ENCODE peak calls at places on chromosomes 6 and 20, in ten cellular contexts. One of them, this sample, is unnamed.

GRCh38 chr6:21133902-21134301 is 459.6 kb upstream of the SOX4 start:
- DNase-seq in type B pancreatic cell: no peak
- DNase-seq in NCI-H460: no peak
- DNase-seq in lung microvascular endothelial cell: no peak
- DNase-seq in GM04503: no peak
- DNase-seq in NCI-H1092 treated with DMSO at 0.1 percent for 48 hours: no peak
- DNase-seq in activated CD4-positive, CD25-positive, alpha-beta regulatory T cell: no peak
- DNase-seq in ascending aorta: no peak
- DNase-seq in DMS53: no peak
- DNase-seq in cardiac fibroblast: no peak
- DNase-seq in this sample: no peak

GRCh38 chr6:105981002-105981887 is 104.9 kb upstream of the PRDM1 start:
- DNase-seq in NCI-H1092 treated with DMSO at 0.1 percent for 48 hours: no peak
- DNase-seq in activated CD4-positive, CD25-positive, alpha-beta regulatory T cell: no peak
- DNase-seq in cardiac fibroblast: no peak
- DNase-seq in ascending aorta: no peak
- DNase-seq in NCI-H460: no peak
- DNase-seq in DMS53: no peak
- DNase-seq in type B pancreatic cell: no peak
- DNase-seq in lung microvascular endothelial cell: no peak
- DNase-seq in GM04503: no peak
- DNase-seq in this sample: peak

GRCh38 chr20:43942661-43943285 is 28.1 kb downstream of the TOX2 start:
- DNase-seq in GM04503: peak
- DNase-seq in DMS53: peak
- DNase-seq in ascending aorta: no peak
- DNase-seq in lung microvascular endothelial cell: peak
- DNase-seq in type B pancreatic cell: no peak
- DNase-seq in cardiac fibroblast: peak
- DNase-seq in activated CD4-positive, CD25-positive, alpha-beta regulatory T cell: no peak
- DNase-seq in NCI-H460: no peak
- DNase-seq in NCI-H1092 treated with DMSO at 0.1 percent for 48 hours: no peak
- DNase-seq in this sample: no peak

GRCh38 chr20:45117581-45117980 is 2.6 kb upstream of the WFDC5 start:
- DNase-seq in type B pancreatic cell: no peak
- DNase-seq in NCI-H1092 treated with DMSO at 0.1 percent for 48 hours: no peak
- DNase-seq in DMS53: no peak
- DNase-seq in ascending aorta: no peak
- DNase-seq in GM04503: no peak
- DNase-seq in activated CD4-positive, CD25-positive, alpha-beta regulatory T cell: no peak
- DNase-seq in NCI-H460: no peak
- DNase-seq in lung microvascular endothelial cell: peak
- DNase-seq in cardiac fibroblast: no peak
- DNase-seq in this sample: no peak

GRCh38 chr6:134422426-134423231 is 104.7 kb upstream of the SGK1 start:
- DNase-seq in cardiac fibroblast: peak
- DNase-seq in GM04503: peak
- DNase-seq in NCI-H1092 treated with DMSO at 0.1 percent for 48 hours: no peak
- DNase-seq in DMS53: no peak
- DNase-seq in ascending aorta: no peak
- DNase-seq in NCI-H460: peak
- DNase-seq in type B pancreatic cell: no peak
- DNase-seq in activated CD4-positive, CD25-positive, alpha-beta regulatory T cell: no peak
- DNase-seq in lung microvascular endothelial cell: peak
- DNase-seq in this sample: no peak

GRCh38 chr6:35727206-35727934 is 9.5 kb upstream of the ARMC12 start:
- DNase-seq in GM04503: no peak
- DNase-seq in cardiac fibroblast: peak
- DNase-seq in DMS53: peak
- DNase-seq in NCI-H460: no peak
- DNase-seq in lung microvascular endothelial cell: peak
- DNase-seq in ascending aorta: peak
- DNase-seq in NCI-H1092 treated with DMSO at 0.1 percent for 48 hours: peak
- DNase-seq in activated CD4-positive, CD25-positive, alpha-beta regulatory T cell: no peak
- DNase-seq in type B pancreatic cell: peak
- DNase-seq in this sample: no peak

GRCh38 chr6:158064725-158065251 is 83.1 kb downstream of the SYNJ2 start:
- DNase-seq in lung microvascular endothelial cell: no peak
- DNase-seq in NCI-H1092 treated with DMSO at 0.1 percent for 48 hours: no peak
- DNase-seq in ascending aorta: no peak
- DNase-seq in type B pancreatic cell: no peak
- DNase-seq in cardiac fibroblast: no peak
- DNase-seq in activated CD4-positive, CD25-positive, alpha-beta regulatory T cell: no peak
- DNase-seq in DMS53: no peak
- DNase-seq in GM04503: no peak
- DNase-seq in NCI-H460: no peak
- DNase-seq in this sample: no peak

GRCh38 chr20:17421493-17421892 is 109.7 kb downstream of the BFSP1 start:
- DNase-seq in activated CD4-positive, CD25-positive, alpha-beta regulatory T cell: no peak
- DNase-seq in cardiac fibroblast: no peak
- DNase-seq in ascending aorta: no peak
- DNase-seq in type B pancreatic cell: no peak
- DNase-seq in DMS53: no peak
- DNase-seq in GM04503: no peak
- DNase-seq in NCI-H460: no peak
- DNase-seq in NCI-H1092 treated with DMSO at 0.1 percent for 48 hours: peak
- DNase-seq in lung microvascular endothelial cell: no peak
- DNase-seq in this sample: no peak

GRCh38 chr20:31452575-31452974 is 12.1 kb downstream of the DEFB123 start:
- DNase-seq in activated CD4-positive, CD25-positive, alpha-beta regulatory T cell: no peak
- DNase-seq in type B pancreatic cell: peak
- DNase-seq in cardiac fibroblast: no peak
- DNase-seq in GM04503: no peak
- DNase-seq in ascending aorta: no peak
- DNase-seq in NCI-H460: no peak
- DNase-seq in lung microvascular endothelial cell: no peak
- DNase-seq in NCI-H1092 treated with DMSO at 0.1 percent for 48 hours: no peak
- DNase-seq in DMS53: no peak
- DNase-seq in this sample: no peak

GRCh38 chr20:25259788-25260254 is 11.9 kb downstream of the PYGB start:
- DNase-seq in DMS53: no peak
- DNase-seq in ascending aorta: peak
- DNase-seq in type B pancreatic cell: peak
- DNase-seq in NCI-H1092 treated with DMSO at 0.1 percent for 48 hours: no peak
- DNase-seq in activated CD4-positive, CD25-positive, alpha-beta regulatory T cell: no peak
- DNase-seq in NCI-H460: no peak
- DNase-seq in cardiac fibroblast: no peak
- DNase-seq in GM04503: no peak
- DNase-seq in lung microvascular endothelial cell: no peak
- DNase-seq in this sample: no peak

GRCh38 chr6:46626228-46626909 is 26.2 kb downstream of the CYP39A1 start:
- DNase-seq in DMS53: peak
- DNase-seq in NCI-H460: peak
- DNase-seq in lung microvascular endothelial cell: peak
- DNase-seq in type B pancreatic cell: no peak
- DNase-seq in GM04503: peak
- DNase-seq in ascending aorta: no peak
- DNase-seq in NCI-H1092 treated with DMSO at 0.1 percent for 48 hours: no peak
- DNase-seq in cardiac fibroblast: peak
- DNase-seq in activated CD4-positive, CD25-positive, alpha-beta regulatory T cell: no peak
- DNase-seq in this sample: no peak

GRCh38 chr6:119308994-119309657 is 40.4 kb downstream of the MAN1A1 start:
- DNase-seq in type B pancreatic cell: no peak
- DNase-seq in NCI-H460: no peak
- DNase-seq in NCI-H1092 treated with DMSO at 0.1 percent for 48 hours: no peak
- DNase-seq in DMS53: no peak
- DNase-seq in cardiac fibroblast: no peak
- DNase-seq in ascending aorta: no peak
- DNase-seq in GM04503: no peak
- DNase-seq in activated CD4-positive, CD25-positive, alpha-beta regulatory T cell: no peak
- DNase-seq in lung microvascular endothelial cell: no peak
- DNase-seq in this sample: no peak

GRCh38 chr20:32232487-32232886 is 24.8 kb downstream of the POFUT1 start:
- DNase-seq in NCI-H460: no peak
- DNase-seq in NCI-H1092 treated with DMSO at 0.1 percent for 48 hours: no peak
- DNase-seq in ascending aorta: no peak
- DNase-seq in DMS53: no peak
- DNase-seq in type B pancreatic cell: no peak
- DNase-seq in activated CD4-positive, CD25-positive, alpha-beta regulatory T cell: no peak
- DNase-seq in lung microvascular endothelial cell: no peak
- DNase-seq in GM04503: no peak
- DNase-seq in cardiac fibroblast: no peak
- DNase-seq in this sample: no peak

GRCh38 chr6:54029187-54029586 is 82.1 kb upstream of the MLIP start:
- DNase-seq in cardiac fibroblast: no peak
- DNase-seq in GM04503: no peak
- DNase-seq in ascending aorta: no peak
- DNase-seq in DMS53: no peak
- DNase-seq in activated CD4-positive, CD25-positive, alpha-beta regulatory T cell: no peak
- DNase-seq in type B pancreatic cell: no peak
- DNase-seq in lung microvascular endothelial cell: no peak
- DNase-seq in NCI-H1092 treated with DMSO at 0.1 percent for 48 hours: no peak
- DNase-seq in NCI-H460: no peak
- DNase-seq in this sample: no peak

GRCh38 chr6:40848038-40848437 is 191.0 kb downstream of the UNC5CL start:
- DNase-seq in GM04503: peak
- DNase-seq in NCI-H460: no peak
- DNase-seq in cardiac fibroblast: no peak
- DNase-seq in NCI-H1092 treated with DMSO at 0.1 percent for 48 hours: no peak
- DNase-seq in DMS53: no peak
- DNase-seq in lung microvascular endothelial cell: no peak
- DNase-seq in type B pancreatic cell: no peak
- DNase-seq in ascending aorta: no peak
- DNase-seq in activated CD4-positive, CD25-positive, alpha-beta regulatory T cell: no peak
- DNase-seq in this sample: no peak

GRCh38 chr6:74598473-74599393 is 607.1 kb downstream of the COL12A1 start:
- DNase-seq in activated CD4-positive, CD25-positive, alpha-beta regulatory T cell: no peak
- DNase-seq in GM04503: peak
- DNase-seq in NCI-H460: peak
- DNase-seq in type B pancreatic cell: no peak
- DNase-seq in ascending aorta: no peak
- DNase-seq in NCI-H1092 treated with DMSO at 0.1 percent for 48 hours: no peak
- DNase-seq in DMS53: peak
- DNase-seq in cardiac fibroblast: no peak
- DNase-seq in lung microvascular endothelial cell: no peak
- DNase-seq in this sample: no peak

GRCh38 chr6:63740709-63741108 is 105.1 kb downstream of the PHF3 start:
- DNase-seq in NCI-H460: no peak
- DNase-seq in NCI-H1092 treated with DMSO at 0.1 percent for 48 hours: no peak
- DNase-seq in cardiac fibroblast: peak
- DNase-seq in DMS53: no peak
- DNase-seq in activated CD4-positive, CD25-positive, alpha-beta regulatory T cell: no peak
- DNase-seq in lung microvascular endothelial cell: peak
- DNase-seq in ascending aorta: no peak
- DNase-seq in type B pancreatic cell: no peak
- DNase-seq in GM04503: peak
- DNase-seq in this sample: no peak

GRCh38 chr6:95431637-95432228 is 145.6 kb upstream of the MANEA start:
- DNase-seq in cardiac fibroblast: peak
- DNase-seq in type B pancreatic cell: no peak
- DNase-seq in NCI-H1092 treated with DMSO at 0.1 percent for 48 hours: peak
- DNase-seq in NCI-H460: peak
- DNase-seq in ascending aorta: no peak
- DNase-seq in lung microvascular endothelial cell: peak
- DNase-seq in activated CD4-positive, CD25-positive, alpha-beta regulatory T cell: no peak
- DNase-seq in GM04503: no peak
- DNase-seq in DMS53: peak
- DNase-seq in this sample: peak

GRCh38 chr6:45609141-45609638 is 231.5 kb upstream of the SUPT3H start:
- DNase-seq in NCI-H460: no peak
- DNase-seq in NCI-H1092 treated with DMSO at 0.1 percent for 48 hours: no peak
- DNase-seq in cardiac fibroblast: peak
- DNase-seq in ascending aorta: no peak
- DNase-seq in activated CD4-positive, CD25-positive, alpha-beta regulatory T cell: no peak
- DNase-seq in GM04503: peak
- DNase-seq in type B pancreatic cell: no peak
- DNase-seq in DMS53: no peak
- DNase-seq in lung microvascular endothelial cell: no peak
- DNase-seq in this sample: no peak

GRCh38 chr6:56671651-56672461 is 29.2 kb upstream of the DST start:
- DNase-seq in GM04503: no peak
- DNase-seq in activated CD4-positive, CD25-positive, alpha-beta regulatory T cell: no peak
- DNase-seq in ascending aorta: no peak
- DNase-seq in type B pancreatic cell: no peak
- DNase-seq in cardiac fibroblast: no peak
- DNase-seq in lung microvascular endothelial cell: peak
- DNase-seq in NCI-H1092 treated with DMSO at 0.1 percent for 48 hours: no peak
- DNase-seq in NCI-H460: no peak
- DNase-seq in DMS53: no peak
- DNase-seq in this sample: no peak

GRCh38 chr6:29757282-29757681 is 34.0 kb downstream of the HLA-F start:
- DNase-seq in DMS53: no peak
- DNase-seq in type B pancreatic cell: peak
- DNase-seq in cardiac fibroblast: no peak
- DNase-seq in NCI-H1092 treated with DMSO at 0.1 percent for 48 hours: no peak
- DNase-seq in NCI-H460: no peak
- DNase-seq in activated CD4-positive, CD25-positive, alpha-beta regulatory T cell: no peak
- DNase-seq in ascending aorta: no peak
- DNase-seq in GM04503: no peak
- DNase-seq in lung microvascular endothelial cell: no peak
- DNase-seq in this sample: no peak

GRCh38 chr6:73873081-73873480 is 177.1 kb downstream of the CD109 start:
- DNase-seq in type B pancreatic cell: no peak
- DNase-seq in GM04503: peak
- DNase-seq in lung microvascular endothelial cell: no peak
- DNase-seq in cardiac fibroblast: no peak
- DNase-seq in activated CD4-positive, CD25-positive, alpha-beta regulatory T cell: no peak
- DNase-seq in ascending aorta: no peak
- DNase-seq in NCI-H1092 treated with DMSO at 0.1 percent for 48 hours: no peak
- DNase-seq in DMS53: no peak
- DNase-seq in NCI-H460: no peak
- DNase-seq in this sample: no peak

GRCh38 chr6:167811689-167812487 is 14.8 kb upstream of the AFDN start:
- DNase-seq in NCI-H460: no peak
- DNase-seq in ascending aorta: no peak
- DNase-seq in NCI-H1092 treated with DMSO at 0.1 percent for 48 hours: peak
- DNase-seq in lung microvascular endothelial cell: peak
- DNase-seq in GM04503: no peak
- DNase-seq in cardiac fibroblast: peak
- DNase-seq in DMS53: no peak
- DNase-seq in activated CD4-positive, CD25-positive, alpha-beta regulatory T cell: no peak
- DNase-seq in type B pancreatic cell: no peak
- DNase-seq in this sample: no peak

GRCh38 chr20:41476013-41476441 is 109.4 kb upstream of the EMILIN3 start:
- DNase-seq in NCI-H1092 treated with DMSO at 0.1 percent for 48 hours: peak
- DNase-seq in type B pancreatic cell: no peak
- DNase-seq in cardiac fibroblast: peak
- DNase-seq in NCI-H460: no peak
- DNase-seq in GM04503: peak
- DNase-seq in activated CD4-positive, CD25-positive, alpha-beta regulatory T cell: no peak
- DNase-seq in DMS53: peak
- DNase-seq in ascending aorta: no peak
- DNase-seq in lung microvascular endothelial cell: peak
- DNase-seq in this sample: no peak

GRCh38 chr20:300345-300744 is 3.0 kb downstream of the ZCCHC3 start:
- DNase-seq in ascending aorta: no peak
- DNase-seq in NCI-H1092 treated with DMSO at 0.1 percent for 48 hours: no peak
- DNase-seq in GM04503: no peak
- DNase-seq in type B pancreatic cell: no peak
- DNase-seq in activated CD4-positive, CD25-positive, alpha-beta regulatory T cell: no peak
- DNase-seq in lung microvascular endothelial cell: no peak
- DNase-seq in NCI-H460: no peak
- DNase-seq in DMS53: no peak
- DNase-seq in cardiac fibroblast: peak
- DNase-seq in this sample: no peak

GRCh38 chr20:47202765-47203667 is 153.5 kb downstream of the ZMYND8 start:
- DNase-seq in type B pancreatic cell: no peak
- DNase-seq in cardiac fibroblast: no peak
- DNase-seq in DMS53: peak
- DNase-seq in NCI-H460: no peak
- DNase-seq in GM04503: no peak
- DNase-seq in lung microvascular endothelial cell: no peak
- DNase-seq in NCI-H1092 treated with DMSO at 0.1 percent for 48 hours: no peak
- DNase-seq in activated CD4-positive, CD25-positive, alpha-beta regulatory T cell: no peak
- DNase-seq in ascending aorta: no peak
- DNase-seq in this sample: no peak

GRCh38 chr6:53831956-53832660 is 37.3 kb downstream of the LRRC1 start:
- DNase-seq in GM04503: no peak
- DNase-seq in DMS53: no peak
- DNase-seq in type B pancreatic cell: no peak
- DNase-seq in ascending aorta: no peak
- DNase-seq in cardiac fibroblast: no peak
- DNase-seq in lung microvascular endothelial cell: peak
- DNase-seq in activated CD4-positive, CD25-positive, alpha-beta regulatory T cell: no peak
- DNase-seq in NCI-H460: no peak
- DNase-seq in NCI-H1092 treated with DMSO at 0.1 percent for 48 hours: no peak
- DNase-seq in this sample: no peak

GRCh38 chr20:49938173-49939163 is 2.3 kb downstream of the RNF114 start:
- DNase-seq in activated CD4-positive, CD25-positive, alpha-beta regulatory T cell: no peak
- DNase-seq in type B pancreatic cell: no peak
- DNase-seq in NCI-H460: no peak
- DNase-seq in NCI-H1092 treated with DMSO at 0.1 percent for 48 hours: no peak
- DNase-seq in ascending aorta: peak
- DNase-seq in cardiac fibroblast: peak
- DNase-seq in lung microvascular endothelial cell: no peak
- DNase-seq in DMS53: no peak
- DNase-seq in GM04503: no peak
- DNase-seq in this sample: no peak